ENCODE peak calls at places on chromosomes 13 and 19, in nine cellular contexts. One of them, this sample, is unnamed.
A peak's percentile ranks its signal among the peaks of the same experiment; 100 is the strongest.

GRCh38 chr19:10601999-10602329 is 14.9 kb upstream of the AP1M2 start:
- DNase-seq in A549: no peak
- DNase-seq in cardiac muscle cell: no peak
- DNase-seq in suprapubic skin: no peak
- DNase-seq in uterus: no peak
- DNase-seq in cardiac fibroblast: no peak
- DNase-seq in fibroblast of mammary gland: no peak
- DNase-seq in BJ: no peak
- DNase-seq in brain microvascular endothelial cell: no peak
- DNase-seq in this sample: no peak

GRCh38 chr13:107124129-107124718 is 556.3 kb upstream of the ARGLU1 start:
- DNase-seq in A549: peak; percentile 0
- DNase-seq in cardiac muscle cell: peak; percentile 33
- DNase-seq in suprapubic skin: no peak
- DNase-seq in uterus: no peak
- DNase-seq in cardiac fibroblast: peak; percentile 26
- DNase-seq in fibroblast of mammary gland: peak; percentile 4
- DNase-seq in BJ: no peak
- DNase-seq in brain microvascular endothelial cell: no peak
- DNase-seq in this sample: no peak

GRCh38 chr13:43484432-43485225 is 302.1 kb downstream of the ENOX1 start:
- DNase-seq in A549: no peak
- DNase-seq in cardiac muscle cell: no peak
- DNase-seq in suprapubic skin: no peak
- DNase-seq in uterus: no peak
- DNase-seq in cardiac fibroblast: no peak
- DNase-seq in fibroblast of mammary gland: peak; percentile 6
- DNase-seq in BJ: no peak
- DNase-seq in brain microvascular endothelial cell: no peak
- DNase-seq in this sample: no peak

GRCh38 chr13:83286737-83287136 is 595.5 kb downstream of the SLITRK1 start:
- DNase-seq in A549: peak; percentile 6
- DNase-seq in cardiac muscle cell: peak; percentile 15
- DNase-seq in suprapubic skin: no peak
- DNase-seq in uterus: no peak
- DNase-seq in cardiac fibroblast: peak; percentile 42
- DNase-seq in fibroblast of mammary gland: peak; percentile 80
- DNase-seq in BJ: no peak
- DNase-seq in brain microvascular endothelial cell: no peak
- DNase-seq in this sample: no peak

GRCh38 chr13:20371825-20372224 is 139.7 kb upstream of the GJB6 start:
- DNase-seq in A549: no peak
- DNase-seq in cardiac muscle cell: no peak
- DNase-seq in suprapubic skin: no peak
- DNase-seq in uterus: no peak
- DNase-seq in cardiac fibroblast: no peak
- DNase-seq in fibroblast of mammary gland: no peak
- DNase-seq in BJ: no peak
- DNase-seq in brain microvascular endothelial cell: no peak
- DNase-seq in this sample: peak; percentile 69

GRCh38 chr19:48287748-48288147 is 17.9 kb downstream of the ZNF114 start:
- DNase-seq in A549: no peak
- DNase-seq in cardiac muscle cell: no peak
- DNase-seq in suprapubic skin: no peak
- DNase-seq in uterus: no peak
- DNase-seq in cardiac fibroblast: no peak
- DNase-seq in fibroblast of mammary gland: no peak
- DNase-seq in BJ: no peak
- DNase-seq in brain microvascular endothelial cell: no peak
- DNase-seq in this sample: no peak

GRCh38 chr19:15964231-15964630 is 15.4 kb downstream of the OR10H4 start:
- DNase-seq in A549: no peak
- DNase-seq in cardiac muscle cell: no peak
- DNase-seq in suprapubic skin: no peak
- DNase-seq in uterus: no peak
- DNase-seq in cardiac fibroblast: no peak
- DNase-seq in fibroblast of mammary gland: no peak
- DNase-seq in BJ: no peak
- DNase-seq in brain microvascular endothelial cell: no peak
- DNase-seq in this sample: no peak

GRCh38 chr13:111904701-111905608 is 162.0 kb upstream of the SOX1 start:
- DNase-seq in A549: no peak
- DNase-seq in cardiac muscle cell: no peak
- DNase-seq in suprapubic skin: peak; percentile 60
- DNase-seq in uterus: no peak
- DNase-seq in cardiac fibroblast: no peak
- DNase-seq in fibroblast of mammary gland: no peak
- DNase-seq in BJ: no peak
- DNase-seq in brain microvascular endothelial cell: no peak
- DNase-seq in this sample: no peak

GRCh38 chr13:113145496-113145895 is 13.0 kb upstream of the PROZ start:
- DNase-seq in A549: no peak
- DNase-seq in cardiac muscle cell: no peak
- DNase-seq in suprapubic skin: no peak
- DNase-seq in uterus: no peak
- DNase-seq in cardiac fibroblast: no peak
- DNase-seq in fibroblast of mammary gland: no peak
- DNase-seq in BJ: no peak
- DNase-seq in brain microvascular endothelial cell: no peak
- DNase-seq in this sample: no peak

GRCh38 chr13:113148407-113148806 is 10.0 kb upstream of the PROZ start:
- DNase-seq in A549: no peak
- DNase-seq in cardiac muscle cell: no peak
- DNase-seq in suprapubic skin: no peak
- DNase-seq in uterus: no peak
- DNase-seq in cardiac fibroblast: no peak
- DNase-seq in fibroblast of mammary gland: no peak
- DNase-seq in BJ: no peak
- DNase-seq in brain microvascular endothelial cell: no peak
- DNase-seq in this sample: no peak

GRCh38 chr13:113145911-113146598 is 12.4 kb upstream of the PROZ start:
- DNase-seq in A549: no peak
- DNase-seq in cardiac muscle cell: no peak
- DNase-seq in suprapubic skin: no peak
- DNase-seq in uterus: no peak
- DNase-seq in cardiac fibroblast: no peak
- DNase-seq in fibroblast of mammary gland: no peak
- DNase-seq in BJ: no peak
- DNase-seq in brain microvascular endothelial cell: no peak
- DNase-seq in this sample: peak; percentile 53

GRCh38 chr13:113147206-113147605 is 11.2 kb upstream of the PROZ start:
- DNase-seq in A549: no peak
- DNase-seq in cardiac muscle cell: no peak
- DNase-seq in suprapubic skin: no peak
- DNase-seq in uterus: no peak
- DNase-seq in cardiac fibroblast: no peak
- DNase-seq in fibroblast of mammary gland: no peak
- DNase-seq in BJ: no peak
- DNase-seq in brain microvascular endothelial cell: no peak
- DNase-seq in this sample: peak; percentile 39

DNA sequence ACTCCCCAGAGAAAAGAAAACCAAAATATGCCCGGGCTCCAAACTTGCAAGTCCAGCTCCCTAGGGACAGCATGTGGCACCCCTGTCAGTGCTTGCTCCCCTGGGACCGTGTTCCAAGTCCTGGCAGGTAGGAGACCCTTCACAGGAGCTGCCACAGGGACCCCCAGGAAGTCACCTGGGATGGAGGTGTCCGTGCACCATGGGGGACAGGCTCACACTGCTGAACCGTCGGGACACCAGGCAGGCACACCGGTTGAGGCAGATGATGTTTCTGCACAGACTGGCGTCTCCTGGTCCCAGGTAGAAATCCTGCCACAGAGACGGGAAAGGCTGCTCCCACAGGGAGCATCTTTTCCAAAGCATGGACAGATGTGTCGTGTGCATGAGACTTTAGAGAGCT is 11.7 kb upstream of the PROZ start:
- DNase-seq in A549: no peak
- DNase-seq in cardiac muscle cell: no peak
- DNase-seq in suprapubic skin: no peak
- DNase-seq in uterus: no peak
- DNase-seq in cardiac fibroblast: no peak
- DNase-seq in fibroblast of mammary gland: no peak
- DNase-seq in BJ: no peak
- DNase-seq in brain microvascular endothelial cell: no peak
- DNase-seq in this sample: no peak
- H3K4me3 ChIP-seq in A549: no peak overlapping the region
- H3K4me3 ChIP-seq in cardiac muscle cell: no peak overlapping the region
- H3K4me3 ChIP-seq in suprapubic skin: no peak overlapping the region
- H3K4me3 ChIP-seq in uterus: no peak overlapping the region
- H3K4me3 ChIP-seq in cardiac fibroblast: no peak overlapping the region
- H3K4me3 ChIP-seq in fibroblast of mammary gland: no peak overlapping the region
- H3K4me3 ChIP-seq in BJ: no peak overlapping the region
- H3K4me3 ChIP-seq in brain microvascular endothelial cell: no peak overlapping the region
- H3K4me3 ChIP-seq in this sample: no peak overlapping the region

GRCh38 chr19:58217069-58217481 is 11.6 kb upstream of the ZNF544 start:
- DNase-seq in A549: no peak
- DNase-seq in cardiac muscle cell: no peak
- DNase-seq in suprapubic skin: no peak
- DNase-seq in uterus: no peak
- DNase-seq in cardiac fibroblast: no peak
- DNase-seq in fibroblast of mammary gland: no peak
- DNase-seq in BJ: no peak
- DNase-seq in brain microvascular endothelial cell: no peak
- DNase-seq in this sample: no peak

GRCh38 chr19:58209577-58209976 is 19.1 kb upstream of the ZNF544 start:
- DNase-seq in A549: no peak
- DNase-seq in cardiac muscle cell: no peak
- DNase-seq in suprapubic skin: no peak
- DNase-seq in uterus: no peak
- DNase-seq in cardiac fibroblast: no peak
- DNase-seq in fibroblast of mammary gland: no peak
- DNase-seq in BJ: no peak
- DNase-seq in brain microvascular endothelial cell: no peak
- DNase-seq in this sample: no peak

GRCh38 chr19:58217607-58218391 is 10.9 kb upstream of the ZNF544 start:
- DNase-seq in A549: no peak
- DNase-seq in cardiac muscle cell: no peak
- DNase-seq in suprapubic skin: no peak
- DNase-seq in uterus: no peak
- DNase-seq in cardiac fibroblast: no peak
- DNase-seq in fibroblast of mammary gland: no peak
- DNase-seq in BJ: no peak
- DNase-seq in brain microvascular endothelial cell: no peak
- DNase-seq in this sample: no peak

GRCh38 chr19:58212336-58213074 is 16.2 kb upstream of the ZNF544 start:
- DNase-seq in A549: peak; percentile 56
- DNase-seq in cardiac muscle cell: no peak
- DNase-seq in suprapubic skin: no peak
- DNase-seq in uterus: no peak
- DNase-seq in cardiac fibroblast: peak; percentile 17
- DNase-seq in fibroblast of mammary gland: peak; percentile 20
- DNase-seq in BJ: no peak
- DNase-seq in brain microvascular endothelial cell: no peak
- DNase-seq in this sample: no peak

GRCh38 chr19:58213075-58213369 is 15.7 kb upstream of the ZNF544 start:
- DNase-seq in A549: no peak
- DNase-seq in cardiac muscle cell: no peak
- DNase-seq in suprapubic skin: no peak
- DNase-seq in uterus: no peak
- DNase-seq in cardiac fibroblast: no peak
- DNase-seq in fibroblast of mammary gland: no peak
- DNase-seq in BJ: no peak
- DNase-seq in brain microvascular endothelial cell: no peak
- DNase-seq in this sample: no peak
- H3K4me3 ChIP-seq in A549: no peak overlapping the region
- H3K4me3 ChIP-seq in cardiac muscle cell: no peak overlapping the region
- H3K4me3 ChIP-seq in suprapubic skin: no peak overlapping the region
- H3K4me3 ChIP-seq in uterus: no peak overlapping the region
- H3K4me3 ChIP-seq in cardiac fibroblast: no peak overlapping the region
- H3K4me3 ChIP-seq in fibroblast of mammary gland: no peak overlapping the region
- H3K4me3 ChIP-seq in BJ: no peak overlapping the region
- H3K4me3 ChIP-seq in brain microvascular endothelial cell: no peak overlapping the region
- H3K4me3 ChIP-seq in this sample: no peak overlapping the region

DNA sequence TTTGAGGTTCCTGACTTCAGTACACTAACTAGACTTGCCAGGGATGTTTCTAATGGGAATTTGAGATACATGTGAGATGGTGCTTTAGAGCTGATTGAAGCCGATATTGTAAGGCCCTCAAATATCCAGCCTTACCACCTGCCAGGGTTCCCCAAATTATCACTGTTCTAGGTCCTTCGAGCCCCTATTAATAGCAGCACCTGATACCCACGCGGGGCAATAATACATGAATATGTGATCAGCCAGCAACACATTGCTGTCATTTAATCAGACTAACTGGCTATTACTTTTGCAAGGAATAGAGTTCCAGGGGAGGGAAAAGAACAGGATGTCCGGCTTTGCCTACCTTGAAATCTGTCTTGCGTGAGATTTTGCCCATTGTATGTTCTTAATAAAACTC is 5.1 kb downstream of the RGCC start:
- DNase-seq in A549: no peak
- DNase-seq in cardiac muscle cell: no peak
- DNase-seq in suprapubic skin: no peak
- DNase-seq in uterus: no peak
- DNase-seq in cardiac fibroblast: no peak
- DNase-seq in fibroblast of mammary gland: no peak
- DNase-seq in BJ: no peak
- DNase-seq in brain microvascular endothelial cell: no peak
- DNase-seq in this sample: no peak
- H3K4me3 ChIP-seq in A549: no peak overlapping the region
- H3K4me3 ChIP-seq in cardiac muscle cell: no peak overlapping the region
- H3K4me3 ChIP-seq in suprapubic skin: peak overlapping the region; percentile 6
- H3K4me3 ChIP-seq in uterus: no peak overlapping the region
- H3K4me3 ChIP-seq in cardiac fibroblast: no peak overlapping the region
- H3K4me3 ChIP-seq in fibroblast of mammary gland: no peak overlapping the region
- H3K4me3 ChIP-seq in BJ: no peak overlapping the region
- H3K4me3 ChIP-seq in brain microvascular endothelial cell: no peak overlapping the region
- H3K4me3 ChIP-seq in this sample: no peak overlapping the region

GRCh38 chr19:19388568-19389555 is 16.6 kb upstream of the GATAD2A start:
- DNase-seq in A549: no peak
- DNase-seq in cardiac muscle cell: no peak
- DNase-seq in suprapubic skin: no peak
- DNase-seq in uterus: no peak
- DNase-seq in cardiac fibroblast: no peak
- DNase-seq in fibroblast of mammary gland: no peak
- DNase-seq in BJ: no peak
- DNase-seq in brain microvascular endothelial cell: no peak
- DNase-seq in this sample: no peak

GRCh38 chr19:19386373-19386869 is 19.1 kb upstream of the GATAD2A start:
- DNase-seq in A549: no peak
- DNase-seq in cardiac muscle cell: no peak
- DNase-seq in suprapubic skin: no peak
- DNase-seq in uterus: no peak
- DNase-seq in cardiac fibroblast: no peak
- DNase-seq in fibroblast of mammary gland: no peak
- DNase-seq in BJ: no peak
- DNase-seq in brain microvascular endothelial cell: no peak
- DNase-seq in this sample: no peak

GRCh38 chr19:19385900-19386339 is 19.6 kb upstream of the GATAD2A start:
- DNase-seq in A549: no peak
- DNase-seq in cardiac muscle cell: no peak
- DNase-seq in suprapubic skin: peak; percentile 81
- DNase-seq in uterus: peak; percentile 34
- DNase-seq in cardiac fibroblast: peak; percentile 42
- DNase-seq in fibroblast of mammary gland: no peak
- DNase-seq in BJ: no peak
- DNase-seq in brain microvascular endothelial cell: no peak
- DNase-seq in this sample: peak; percentile 92

GRCh38 chr19:19385131-19385899 is 20.2 kb upstream of the GATAD2A start:
- DNase-seq in A549: peak; percentile 99
- DNase-seq in cardiac muscle cell: peak; percentile 100
- DNase-seq in suprapubic skin: peak; percentile 100
- DNase-seq in uterus: peak; percentile 99
- DNase-seq in cardiac fibroblast: peak; percentile 100
- DNase-seq in fibroblast of mammary gland: peak; percentile 99
- DNase-seq in BJ: peak; percentile 98
- DNase-seq in brain microvascular endothelial cell: peak; percentile 100
- DNase-seq in this sample: peak; percentile 99

DNA sequence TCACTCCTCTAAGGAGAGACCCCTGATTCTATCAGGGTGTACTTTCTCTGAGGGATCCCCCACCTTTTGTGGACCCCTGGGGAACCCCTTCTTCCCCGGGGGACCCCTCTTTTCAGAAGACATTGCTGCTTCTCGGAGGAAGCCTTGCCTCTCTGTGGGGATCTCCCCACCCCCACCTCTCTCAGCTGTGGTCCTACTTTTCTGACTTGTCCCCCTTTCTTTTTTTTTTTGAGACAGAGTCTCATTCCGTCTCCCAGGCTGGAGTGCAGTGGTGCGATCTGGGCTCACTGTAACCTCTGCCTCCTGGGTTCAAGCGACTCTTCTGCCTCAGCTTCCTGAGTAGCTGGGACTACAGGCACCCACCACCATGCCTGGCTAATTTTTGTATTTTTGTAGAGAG is 18.4 kb upstream of the GATAD2A start:
- DNase-seq in A549: no peak
- DNase-seq in cardiac muscle cell: no peak
- DNase-seq in suprapubic skin: no peak
- DNase-seq in uterus: no peak
- DNase-seq in cardiac fibroblast: no peak
- DNase-seq in fibroblast of mammary gland: no peak
- DNase-seq in BJ: no peak
- DNase-seq in brain microvascular endothelial cell: no peak
- DNase-seq in this sample: no peak
- H3K4me3 ChIP-seq in A549: peak overlapping the region; percentile 80
- H3K4me3 ChIP-seq in cardiac muscle cell: peak overlapping the region; percentile 75
- H3K4me3 ChIP-seq in suprapubic skin: peak overlapping the region; percentile 61
- H3K4me3 ChIP-seq in uterus: peak overlapping the region; percentile 84
- H3K4me3 ChIP-seq in cardiac fibroblast: peak overlapping the region; percentile 83
- H3K4me3 ChIP-seq in fibroblast of mammary gland: peak overlapping the region; percentile 80
- H3K4me3 ChIP-seq in BJ: peak overlapping the region; percentile 85
- H3K4me3 ChIP-seq in brain microvascular endothelial cell: peak overlapping the region; percentile 75
- H3K4me3 ChIP-seq in this sample: no peak overlapping the region